ENCODE peak calls at places on chromosomes 2 and 18, in nine cellular contexts. S is endothelial cell, T is NCI-H774, O is NCI-H2081 treated with DMSO at 0.1 percent for 48 hours, M is K562, F is T-helper 2 cell, J is posterior cingulate gyrus, R is NCI-H146, H is adipocyte. E is an unnamed sample.

GRCh38 chr2:215105607-215106354 is 32.6 kb downstream of the ABCA12 start:
- DNase-seq in S (no peak), T (no peak), O (no peak), M (no peak), F (no peak), J (no peak), R (no peak), H (peak), E (no peak)

GRCh38 chr18:9719421-9719981 is 11.4 kb downstream of the RAB31 start:
- DNase-seq in S (no peak), T (no peak), O (no peak), M (no peak), F (no peak), J (no peak), R (peak), H (peak), E (no peak)

GRCh38 chr18:57543560-57543959 is 42.9 kb downstream of the FECH start:
- DNase-seq in S (no peak), T (no peak), O (no peak), M (no peak), F (no peak), J (no peak), R (peak), H (no peak), E (no peak)

GRCh38 chr18:63788447-63789096 is 13.4 kb downstream of the SERPINB7 start:
- DNase-seq in S (no peak), T (no peak), O (no peak), M (no peak), F (peak), J (no peak), R (no peak), H (peak), E (no peak)

GRCh38 chr2:70928366-70928765 is 7.3 kb upstream of the ATP6V1B1 start:
- DNase-seq in S (no peak), T (no peak), O (no peak), M (no peak), F (no peak), J (no peak), R (no peak), H (no peak), E (peak)

GRCh38 chr2:37604716-37605115 is 66.7 kb downstream of the CDC42EP3 start:
- DNase-seq in S (no peak), T (no peak), O (no peak), M (no peak), F (no peak), J (no peak), R (no peak), H (no peak), E (no peak)

GRCh38 chr2:143558665-143559064 is 429.4 kb downstream of the ARHGAP15 start:
- DNase-seq in S (no peak), T (no peak), O (no peak), M (no peak), F (no peak), J (no peak), R (no peak), H (peak), E (peak)

GRCh38 chr2:160053946-160054345 is 8.5 kb downstream of the PLA2R1 start:
- DNase-seq in S (no peak), T (no peak), O (no peak), M (no peak), F (no peak), J (no peak), R (no peak), H (no peak), E (no peak)

GRCh38 chr2:168312036-168312822 is 64.8 kb upstream of the STK39 start:
- DNase-seq in S (no peak), T (no peak), O (no peak), M (no peak), F (no peak), J (no peak), R (peak), H (no peak), E (no peak)

GRCh38 chr2:128394004-128394730 is 75.5 kb upstream of the HS6ST1 start:
- DNase-seq in S (no peak), T (no peak), O (no peak), M (no peak), F (no peak), J (no peak), R (no peak), H (no peak), E (no peak)

GRCh38 chr2:120919771-120920437 is 184.2 kb downstream of the GLI2 start:
- DNase-seq in S (no peak), T (no peak), O (no peak), M (no peak), F (no peak), J (no peak), R (no peak), H (peak), E (no peak)

GRCh38 chr2:108541451-108541850 is 7.2 kb downstream of the LIMS1 start:
- DNase-seq in S (no peak), T (no peak), O (no peak), M (no peak), F (no peak), J (no peak), R (no peak), H (no peak), E (no peak)

GRCh38 chr2:63888490-63889402 is 47.0 kb downstream of the UGP2 start:
- DNase-seq in S (peak), T (peak), O (no peak), M (peak), F (peak), J (peak), R (peak), H (peak), E (peak)

GRCh38 chr2:226031962-226032441 is 632.5 kb downstream of the NYAP2 start:
- DNase-seq in S (no peak), T (no peak), O (no peak), M (no peak), F (no peak), J (no peak), R (no peak), H (peak), E (no peak)

GRCh38 chr2:37630298-37630697 is 41.1 kb downstream of the CDC42EP3 start:
- DNase-seq in S (no peak), T (no peak), O (no peak), M (no peak), F (no peak), J (no peak), R (no peak), H (no peak), E (no peak)

GRCh38 chr2:117514391-117514790 is 300.1 kb upstream of the DDX18 start:
- DNase-seq in S (no peak), T (no peak), O (no peak), M (no peak), F (no peak), J (no peak), R (no peak), H (no peak), E (no peak)

GRCh38 chr18:33010149-33010548 is 237.3 kb upstream of the KLHL14 start:
- DNase-seq in S (peak), T (no peak), O (no peak), M (no peak), F (no peak), J (no peak), R (no peak), H (peak), E (no peak)

GRCh38 chr18:907880-908512 is 3.3 kb downstream of the ADCYAP1 start:
- DNase-seq in S (peak), T (no peak), O (no peak), M (no peak), F (no peak), J (peak), R (peak), H (no peak), E (no peak)

GRCh38 chr2:26633993-26634392 is 7.2 kb downstream of the CIB4 start:
- DNase-seq in S (no peak), T (no peak), O (no peak), M (no peak), F (no peak), J (no peak), R (no peak), H (no peak), E (no peak)

GRCh38 chr18:37484893-37485834 is 80.4 kb downstream of the CELF4 start:
- DNase-seq in S (peak), T (peak), O (no peak), M (peak), F (peak), J (no peak), R (peak), H (peak), E (no peak)

GRCh38 chr2:186544255-186544675 is 45.6 kb upstream of the ITGAV start:
- DNase-seq in S (no peak), T (no peak), O (no peak), M (no peak), F (no peak), J (no peak), R (no peak), H (peak), E (no peak)

GRCh38 chr18:45365835-45366234 is 249.4 kb upstream of the SLC14A2 start:
- DNase-seq in S (no peak), T (peak), O (no peak), M (no peak), F (no peak), J (no peak), R (peak), H (peak), E (no peak)

GRCh38 chr2:44932079-44932478 is 9.4 kb upstream of the SIX3 start:
- DNase-seq in S (no peak), T (no peak), O (no peak), M (no peak), F (no peak), J (no peak), R (no peak), H (no peak), E (no peak)

GRCh38 chr2:96212336-96212735 is 3.7 kb upstream of the STARD7 start:
- DNase-seq in S (no peak), T (no peak), O (no peak), M (no peak), F (no peak), J (no peak), R (no peak), H (no peak), E (no peak)

GRCh38 chr2:59295524-59296162 is 1054.5 kb upstream of the FANCL start:
- DNase-seq in S (no peak), T (no peak), O (no peak), M (no peak), F (no peak), J (no peak), R (no peak), H (no peak), E (no peak)

GRCh38 chr18:3297025-3297984 is 35.4 kb downstream of the MYL12B start:
- DNase-seq in S (peak), T (peak), O (peak), M (peak), F (peak), J (peak), R (no peak), H (peak), E (peak)

GRCh38 chr2:38181802-38182517 is 106.0 kb upstream of the CYP1B1 start:
- DNase-seq in S (no peak), T (no peak), O (peak), M (no peak), F (no peak), J (no peak), R (no peak), H (no peak), E (no peak)

GRCh38 chr2:109091526-109091925 is 37.5 kb upstream of the SH3RF3 start:
- DNase-seq in S (no peak), T (no peak), O (no peak), M (no peak), F (no peak), J (no peak), R (no peak), H (no peak), E (no peak)

GRCh38 chr2:124755386-124755785 is 730.3 kb downstream of the CNTNAP5 start:
- DNase-seq in S (no peak), T (no peak), O (no peak), M (no peak), F (no peak), J (no peak), R (no peak), H (no peak), E (no peak)

GRCh38 chr18:56431551-56431950 is 206.8 kb downstream of the TXNL1 start:
- DNase-seq in S (no peak), T (no peak), O (no peak), M (no peak), F (no peak), J (no peak), R (no peak), H (no peak), E (no peak)

GRCh38 chr2:45337396-45337795 is 273.7 kb downstream of the SRBD1 start:
- DNase-seq in S (no peak), T (no peak), O (no peak), M (no peak), F (no peak), J (no peak), R (no peak), H (no peak), E (no peak)

GRCh38 chr2:189096769-189097447 is 82.7 kb downstream of the COL5A2 start:
- DNase-seq in S (no peak), T (no peak), O (no peak), M (no peak), F (no peak), J (no peak), R (no peak), H (peak), E (no peak)

GRCh38 chr2:129884221-129884786 is 95.2 kb upstream of the RAB6C start:
- DNase-seq in S (no peak), T (no peak), O (no peak), M (no peak), F (no peak), J (no peak), R (no peak), H (no peak), E (no peak)

GRCh38 chr18:55419132-55419938 is 168.7 kb downstream of the TCF4 start:
- DNase-seq in S (peak), T (no peak), O (no peak), M (no peak), F (no peak), J (no peak), R (peak), H (no peak), E (no peak)

GRCh38 chr2:186862869-186863709 is 14.1 kb upstream of the ZSWIM2 start:
- DNase-seq in S (no peak), T (peak), O (no peak), M (peak), F (no peak), J (no peak), R (peak), H (peak), E (no peak)

GRCh38 chr2:19809206-19809605 is 92.6 kb downstream of the TTC32 start:
- DNase-seq in S (no peak), T (no peak), O (no peak), M (no peak), F (no peak), J (no peak), R (no peak), H (no peak), E (no peak)

GRCh38 chr2:173958198-173958846 is 6.9 kb downstream of the SP3 start:
- DNase-seq in S (no peak), T (no peak), O (no peak), M (no peak), F (no peak), J (no peak), R (no peak), H (no peak), E (no peak)

GRCh38 chr2:239195318-239195871 is 205.4 kb downstream of the HDAC4 start:
- DNase-seq in S (no peak), T (no peak), O (no peak), M (no peak), F (no peak), J (peak), R (no peak), H (no peak), E (no peak)

GRCh38 chr2:23561088-23561487 is 176.1 kb downstream of the KLHL29 start:
- DNase-seq in S (no peak), T (no peak), O (no peak), M (no peak), F (no peak), J (no peak), R (no peak), H (no peak), E (no peak)